ENCODE peak calls at places on chromosomes 2 and 18, in nine cellular contexts. Y, X, B, D, E, N, I, C and M are unnamed samples.

GRCh38 chr18:45249306-45249705 is 366.0 kb upstream of the SLC14A2 start:
- DNase-seq in Y (no peak), X (peak; percentile 41), B (no peak), D (no peak), E (no peak), N (no peak), I (no peak), C (no peak), M (peak; percentile 11)

GRCh38 chr2:116877944-116878343 is 936.5 kb upstream of the DDX18 start:
- DNase-seq in Y (no peak), X (no peak), B (no peak), D (no peak), E (no peak), N (no peak), I (no peak), C (no peak), M (no peak)

GRCh38 chr18:23397907-23398306 is 55.2 kb upstream of the RIOK3 start:
- DNase-seq in Y (no peak), X (no peak), B (no peak), D (no peak), E (no peak), N (no peak), I (no peak), C (no peak), M (no peak)

GRCh38 chr2:176419591-176420071 is 150.4 kb downstream of the MTX2 start:
- DNase-seq in Y (no peak), X (peak; percentile 75), B (no peak), D (no peak), E (peak; percentile 71), N (no peak), I (no peak), C (no peak), M (peak; percentile 77)

GRCh38 chr2:219832904-219833303 is 205.5 kb downstream of the SLC4A3 start:
- DNase-seq in Y (no peak), X (no peak), B (no peak), D (no peak), E (no peak), N (no peak), I (no peak), C (no peak), M (no peak)

GRCh38 chr2:88187038-88187676 is 17.0 kb downstream of the THNSL2 start:
- DNase-seq in Y (peak; percentile 20), X (peak; percentile 57), B (peak; percentile 71), D (peak; percentile 49), E (no peak), N (peak; percentile 27), I (peak; percentile 37), C (peak; percentile 91), M (peak; percentile 51)

GRCh38 chr2:30300456-30301221 is 69.3 kb downstream of the LBH start:
- DNase-seq in Y (peak; percentile 26), X (peak; percentile 41), B (no peak), D (no peak), E (peak; percentile 18), N (no peak), I (no peak), C (no peak), M (peak; percentile 53)

GRCh38 chr2:157355618-157356017 is 30.0 kb upstream of the ERMN start:
- DNase-seq in Y (no peak), X (peak; percentile 10), B (no peak), D (no peak), E (no peak), N (no peak), I (no peak), C (no peak), M (peak; percentile 22)

GRCh38 chr2:3154694-3155093 is 222.9 kb downstream of the EIPR1 start:
- DNase-seq in Y (no peak), X (no peak), B (no peak), D (no peak), E (no peak), N (peak; percentile 29), I (no peak), C (no peak), M (no peak)

GRCh38 chr18:24019641-24020331 is 5.2 kb downstream of the TTC39C start:
- DNase-seq in Y (no peak), X (no peak), B (peak; percentile 64), D (peak; percentile 74), E (peak; percentile 26), N (peak; percentile 93), I (no peak), C (no peak), M (no peak)

GRCh38 chr18:79400591-79401381 is 5.1 kb downstream of the NFATC1 start:
- DNase-seq in Y (no peak), X (no peak), B (peak; percentile 84), D (peak; percentile 89), E (no peak), N (peak; percentile 43), I (no peak), C (no peak), M (no peak)

GRCh38 chr2:69340101-69340775 is 46.8 kb downstream of the GFPT1 start:
- DNase-seq in Y (no peak), X (peak; percentile 54), B (no peak), D (no peak), E (no peak), N (no peak), I (no peak), C (no peak), M (peak; percentile 60)

GRCh38 chr2:165164201-165164600 is 39.6 kb downstream of the SCN3A start:
- DNase-seq in Y (no peak), X (no peak), B (no peak), D (no peak), E (peak; percentile 57), N (no peak), I (no peak), C (no peak), M (peak; percentile 10)

GRCh38 chr18:63848159-63848558 is 39.3 kb upstream of the SERPINB2 start:
- DNase-seq in Y (no peak), X (peak; percentile 70), B (no peak), D (peak; percentile 13), E (peak; percentile 72), N (peak; percentile 67), I (peak; percentile 12), C (no peak), M (peak; percentile 73)

GRCh38 chr2:120246546-120247300 is 5.9 kb upstream of the RALB start:
- DNase-seq in Y (no peak), X (no peak), B (no peak), D (no peak), E (no peak), N (no peak), I (no peak), C (no peak), M (no peak)

GRCh38 chr2:109345653-109346165 is 216.7 kb downstream of the SH3RF3 start:
- DNase-seq in Y (no peak), X (no peak), B (no peak), D (no peak), E (no peak), N (no peak), I (peak; percentile 25), C (no peak), M (no peak)

GRCh38 chr18:69397096-69397495 is 3.6 kb upstream of the DOK6 start:
- DNase-seq in Y (no peak), X (peak; percentile 3), B (no peak), D (no peak), E (peak; percentile 68), N (no peak), I (no peak), C (peak; percentile 35), M (no peak)

GRCh38 chr2:62293490-62294212 is 97.7 kb downstream of the B3GNT2 start:
- DNase-seq in Y (peak; percentile 29), X (peak; percentile 18), B (no peak), D (no peak), E (peak; percentile 41), N (peak; percentile 54), I (peak; percentile 90), C (peak; percentile 94), M (no peak)

GRCh38 chr2:23487735-23488492 is 102.9 kb downstream of the KLHL29 start:
- DNase-seq in Y (no peak), X (peak; percentile 67), B (peak; percentile 46), D (peak; percentile 20), E (peak; percentile 88), N (peak; percentile 73), I (no peak), C (no peak), M (peak; percentile 21)

GRCh38 chr18:28208268-28208667 is 31.3 kb upstream of the CDH2 start:
- DNase-seq in Y (no peak), X (no peak), B (no peak), D (no peak), E (no peak), N (no peak), I (no peak), C (no peak), M (no peak)
- TF ChIP-seq CTCF in Y (no peak), X (no peak), B (no peak), D (no peak), E (no peak), N (no peak), I (no peak), C (no peak), M (no peak)

GRCh38 chr18:76689646-76690264 is 132.6 kb upstream of the ZNF236 start:
- DNase-seq in Y (no peak), X (no peak), B (no peak), D (no peak), E (no peak), N (no peak), I (no peak), C (no peak), M (no peak)
- TF ChIP-seq CTCF in Y (no peak), X (no peak), B (no peak), D (no peak), E (no peak), N (no peak), I (no peak), C (peak; percentile 52), M (no peak)

GRCh38 chr18:6414118-6414722 is 491 bp downstream of the L3MBTL4 start:
- DNase-seq in Y (peak; percentile 78), X (peak; percentile 23), B (peak; percentile 92), D (peak; percentile 97), E (no peak), N (peak; percentile 80), I (peak; percentile 70), C (peak; percentile 42), M (no peak)
- TF ChIP-seq CTCF in Y (no peak), X (no peak), B (peak; percentile 12), D (peak; percentile 7), E (no peak), N (peak; percentile 20), I (no peak), C (peak; percentile 27), M (no peak)

GRCh38 chr2:240603846-240604245 is 17.3 kb downstream of the CAPN10 start:
- DNase-seq in Y (no peak), X (no peak), B (no peak), D (no peak), E (no peak), N (no peak), I (no peak), C (no peak), M (no peak)

GRCh38 chr2:240605867-240606743 is 19.2 kb upstream of the GPR35 start:
- DNase-seq in Y (no peak), X (no peak), B (no peak), D (no peak), E (no peak), N (no peak), I (no peak), C (no peak), M (no peak)

GRCh38 chr2:240603081-240603835 is 16.7 kb downstream of the CAPN10 start:
- DNase-seq in Y (no peak), X (no peak), B (no peak), D (no peak), E (no peak), N (no peak), I (no peak), C (no peak), M (no peak)

GRCh38 chr2:240604939-240605716 is 18.6 kb downstream of the CAPN10 start:
- DNase-seq in Y (no peak), X (no peak), B (no peak), D (no peak), E (no peak), N (no peak), I (no peak), C (no peak), M (no peak)

GRCh38 chr2:240604291-240604938 is 17.9 kb downstream of the CAPN10 start:
- DNase-seq in Y (peak; percentile 68), X (peak; percentile 78), B (peak; percentile 69), D (peak; percentile 78), E (peak; percentile 28), N (peak; percentile 45), I (peak; percentile 79), C (peak; percentile 77), M (peak; percentile 71)
- TF ChIP-seq CTCF in Y (no peak), X (peak; percentile 74), B (no peak), D (peak; percentile 18), E (peak; percentile 68), N (peak; percentile 55), I (peak; percentile 60), C (peak; percentile 76), M (peak; percentile 60)